ENCODE peak calls at places on chromosomes 5 and 9, in four cellular contexts. N is stomach, M is body of pancreas, P is BJ. Q is an unnamed sample.

GRCh38 chr5:61431923-61432620 is 100.0 kb downstream of the ZSWIM6 start:
- DNase-seq in N (no peak), M (no peak), P (no peak), Q (no peak)

GRCh38 chr9:134066546-134066922 is 1.3 kb downstream of the BRD3 start:
- DNase-seq in N (peak), M (no peak), P (no peak), Q (no peak)

GRCh38 chr9:128792978-128793686 is 6.1 kb downstream of the TBC1D13 start:
- DNase-seq in N (no peak), M (peak), P (no peak), Q (no peak)

GRCh38 chr5:175393922-175394321 is 50.1 kb downstream of the DRD1 start:
- DNase-seq in N (no peak), M (no peak), P (no peak), Q (no peak)

GRCh38 chr5:124842725-124843595 is 96.5 kb upstream of the ZNF608 start:
- DNase-seq in N (no peak), M (no peak), P (no peak), Q (no peak)

GRCh38 chr9:135310134-135310533 is 169.4 kb upstream of the PPP1R26 start:
- DNase-seq in N (no peak), M (no peak), P (no peak), Q (no peak)

GRCh38 chr9:137007060-137007815 is 10.9 kb upstream of the CLIC3 start:
- DNase-seq in N (no peak), M (peak), P (no peak), Q (no peak)

GRCh38 chr5:103293719-103294118 is 35.2 kb downstream of the MACIR start:
- DNase-seq in N (no peak), M (no peak), P (no peak), Q (no peak)

GRCh38 chr9:121876658-121877271 is 216.3 kb downstream of the TTLL11 start:
- DNase-seq in N (no peak), M (no peak), P (no peak), Q (no peak)

GRCh38 chr5:107337281-107337680 is 333.5 kb downstream of the EFNA5 start:
- DNase-seq in N (no peak), M (no peak), P (no peak), Q (no peak)

GRCh38 chr9:89426389-89426961 is 71.4 kb downstream of the SEMA4D start:
- DNase-seq in N (no peak), M (no peak), P (no peak), Q (no peak)

GRCh38 chr5:31614147-31615030 is 24.5 kb upstream of the PDZD2 start:
- DNase-seq in N (no peak), M (no peak), P (no peak), Q (no peak)

GRCh38 chr5:132771559-132771998 is 5.5 kb downstream of the SEPTIN8 start:
- DNase-seq in N (no peak), M (peak), P (peak), Q (no peak)

GRCh38 chr5:83306572-83307241 is 164.8 kb upstream of the VCAN start:
- DNase-seq in N (peak), M (peak), P (peak), Q (peak)

GRCh38 chr9:74742792-74743389 is 144.8 kb downstream of the TRPM6 start:
- DNase-seq in N (no peak), M (peak), P (no peak), Q (peak)

GRCh38 chr5:175538576-175538975 is 60.2 kb downstream of the SFXN1 start:
- DNase-seq in N (no peak), M (no peak), P (no peak), Q (no peak)

GRCh38 chr9:36007852-36008251 is 28.9 kb upstream of the RECK start:
- DNase-seq in N (no peak), M (no peak), P (no peak), Q (no peak)

GRCh38 chr9:125789196-125789595 is 42.0 kb downstream of the PBX3 start:
- DNase-seq in N (no peak), M (no peak), P (no peak), Q (no peak)

DNA sequence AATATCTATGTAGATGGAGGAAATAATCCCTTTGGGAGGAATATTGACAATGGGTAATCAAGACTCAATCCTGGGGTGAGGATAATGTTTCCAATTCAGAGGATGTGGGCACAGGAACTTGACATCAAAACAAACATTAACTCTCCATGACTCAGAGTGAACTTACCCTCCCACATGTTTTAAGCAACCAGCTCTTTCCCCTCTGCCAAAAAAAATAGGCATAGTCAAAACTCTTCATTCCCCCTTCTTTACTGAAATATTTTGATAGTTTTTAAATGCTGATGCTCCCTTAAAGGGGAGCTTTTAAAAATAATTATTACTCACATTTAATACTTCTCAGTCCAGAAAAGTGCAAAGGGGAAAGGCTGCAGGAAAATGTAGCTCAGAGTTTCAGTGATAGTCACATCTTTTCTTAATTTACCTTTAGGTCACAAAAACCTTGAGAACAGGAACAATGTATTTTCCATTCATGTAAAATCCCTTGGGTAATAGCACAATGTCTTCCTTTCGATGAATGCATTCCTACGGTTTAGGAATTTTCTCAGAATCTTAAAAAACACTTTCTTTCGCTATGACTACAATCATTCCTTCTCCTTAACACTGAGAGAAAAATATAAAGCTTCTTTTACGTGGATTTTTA is 298.4 kb upstream of the GRAMD2B start:
- DNase-seq in N (no peak), M (no peak), P (no peak), Q (no peak)
- TF ChIP-seq CTCF in N (no peak), M (no peak), P (no peak), Q (no peak)

GRCh38 chr5:68287976-68288755 is 72.6 kb downstream of the PIK3R1 start:
- DNase-seq in N (peak), M (peak), P (no peak), Q (no peak)

GRCh38 chr5:68288756-68289134 is 73.2 kb downstream of the PIK3R1 start:
- DNase-seq in N (no peak), M (peak), P (no peak), Q (no peak)

GRCh38 chr5:68286612-68286912 is 71.0 kb downstream of the PIK3R1 start:
- DNase-seq in N (no peak), M (no peak), P (no peak), Q (no peak)

GRCh38 chr5:68285857-68286611 is 70.5 kb downstream of the PIK3R1 start:
- DNase-seq in N (no peak), M (no peak), P (no peak), Q (no peak)

DNA sequence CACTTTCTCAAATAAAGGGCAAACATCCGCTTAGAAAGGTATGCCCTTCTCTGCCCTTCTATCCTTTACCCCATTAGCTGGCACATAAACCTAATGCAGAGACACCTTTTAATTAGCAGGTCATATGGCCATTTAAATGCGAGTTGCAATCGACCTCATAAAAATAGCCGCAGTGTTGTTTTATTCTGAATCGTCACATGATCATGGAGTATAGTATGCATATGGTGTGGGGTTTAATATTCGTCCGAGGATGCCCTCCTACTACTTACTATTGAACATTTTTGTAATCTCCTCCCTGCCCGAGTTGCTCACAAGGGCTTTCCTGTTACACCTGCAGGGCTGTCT is 72.0 kb downstream of the PIK3R1 start:
- DNase-seq in N (no peak), M (no peak), P (no peak), Q (no peak)
- H3K4me3 ChIP-seq in N (peak), M (no peak), P (no peak), Q (peak)

GRCh38 chr5:119301947-119302346 is 53.9 kb upstream of the TNFAIP8 start:
- DNase-seq in N (no peak), M (no peak), P (no peak), Q (no peak)
- TF ChIP-seq CTCF in N (no peak), M (no peak), P (no peak), Q (no peak)

DNA sequence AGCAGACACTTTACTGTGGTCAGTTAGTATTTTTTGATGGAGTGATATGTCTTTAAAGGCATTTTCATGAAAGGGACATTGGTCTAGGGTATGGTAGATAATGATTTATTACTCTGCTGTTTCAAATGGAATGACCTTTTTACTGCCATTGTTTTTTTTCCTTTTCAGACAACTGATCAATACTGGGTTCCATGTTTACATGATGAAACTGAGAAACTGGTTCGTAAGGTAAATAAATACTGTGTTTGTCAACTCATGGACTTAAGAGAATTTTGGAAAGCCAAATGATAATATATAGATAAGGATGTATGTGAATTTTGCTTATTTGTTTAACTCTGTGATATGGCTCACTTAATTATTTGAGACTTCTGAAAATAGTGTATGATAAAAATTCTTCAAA is 35.5 kb downstream of the VPS13A start:
- DNase-seq in N (no peak), M (no peak), P (no peak), Q (no peak)
- H3K4me3 ChIP-seq in N (no peak), M (no peak), P (no peak), Q (no peak)

GRCh38 chr5:95986001-95986400 is 24.4 kb upstream of the ELL2 start:
- DNase-seq in N (no peak), M (no peak), P (no peak), Q (no peak)

GRCh38 chr5:95984287-95984938 is 22.8 kb upstream of the ELL2 start:
- DNase-seq in N (no peak), M (no peak), P (no peak), Q (no peak)

GRCh38 chr5:95983067-95983466 is 21.4 kb upstream of the ELL2 start:
- DNase-seq in N (no peak), M (no peak), P (no peak), Q (no peak)

GRCh38 chr5:95986937-95987520 is 25.4 kb upstream of the ELL2 start:
- DNase-seq in N (no peak), M (peak), P (no peak), Q (no peak)

DNA sequence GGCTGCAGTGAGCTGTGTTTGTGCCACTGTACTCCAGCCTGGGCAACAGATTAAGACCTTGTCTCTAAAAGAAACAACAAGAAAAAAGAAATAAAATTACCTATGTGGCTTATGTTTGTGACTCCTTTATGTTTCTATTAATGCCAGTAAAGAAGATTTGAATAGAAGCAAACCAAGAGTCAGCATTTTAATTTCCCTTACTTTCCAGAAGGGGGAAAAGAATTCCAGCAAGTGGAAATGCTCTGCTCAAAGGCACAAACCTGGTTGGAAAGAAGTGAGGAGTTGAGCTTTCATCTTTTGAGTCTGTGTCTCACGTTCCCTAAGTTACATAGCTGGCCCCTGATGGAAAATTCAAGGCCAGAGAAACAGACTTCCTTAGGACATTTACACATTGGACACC is 23.6 kb upstream of the ELL2 start:
- DNase-seq in N (no peak), M (no peak), P (no peak), Q (no peak)
- TF ChIP-seq CTCF in N (no peak), M (no peak), P (no peak), Q (no peak)

Q was measured in HFF-Myc.